ENCODE peak calls at places on chromosomes 1 and 21, in six cellular contexts. One of them, this sample, is unnamed.

GRCh38 chr1:184457500-184457899 is 70.7 kb downstream of the C1orf21 start:
- DNase-seq in fibroblast of mammary gland: no peak
- DNase-seq in astrocyte of the cerebellum: no peak
- DNase-seq in astrocyte: no peak
- DNase-seq in fibroblast of lung: no peak
- DNase-seq in kidney epithelial cell: no peak
- DNase-seq in this sample: peak; percentile 3

GRCh38 chr1:203643213-203644045 is 16.8 kb downstream of the ATP2B4 start:
- DNase-seq in fibroblast of mammary gland: peak; percentile 86
- DNase-seq in astrocyte of the cerebellum: no peak
- DNase-seq in astrocyte: peak; percentile 80
- DNase-seq in fibroblast of lung: peak; percentile 86
- DNase-seq in kidney epithelial cell: no peak
- DNase-seq in this sample: no peak

GRCh38 chr21:26756491-26757159 is 88.6 kb downstream of the ADAMTS1 start:
- DNase-seq in fibroblast of mammary gland: peak; percentile 40
- DNase-seq in astrocyte of the cerebellum: peak; percentile 49
- DNase-seq in astrocyte: peak; percentile 72
- DNase-seq in fibroblast of lung: peak; percentile 81
- DNase-seq in kidney epithelial cell: peak; percentile 80
- DNase-seq in this sample: peak; percentile 84

GRCh38 chr1:8184301-8184700 is 133.6 kb upstream of the SLC45A1 start:
- DNase-seq in fibroblast of mammary gland: no peak
- DNase-seq in astrocyte of the cerebellum: no peak
- DNase-seq in astrocyte: no peak
- DNase-seq in fibroblast of lung: no peak
- DNase-seq in kidney epithelial cell: no peak
- DNase-seq in this sample: no peak

GRCh38 chr1:53585116-53585515 is 125.9 kb downstream of the DMRTB1 start:
- DNase-seq in fibroblast of mammary gland: peak; percentile 17
- DNase-seq in astrocyte of the cerebellum: no peak
- DNase-seq in astrocyte: peak; percentile 20
- DNase-seq in fibroblast of lung: peak; percentile 32
- DNase-seq in kidney epithelial cell: no peak
- DNase-seq in this sample: no peak

GRCh38 chr1:241918879-241919278 is 38.7 kb upstream of the BECN2 start:
- DNase-seq in fibroblast of mammary gland: peak; percentile 92
- DNase-seq in astrocyte of the cerebellum: peak; percentile 16
- DNase-seq in astrocyte: peak; percentile 47
- DNase-seq in fibroblast of lung: peak; percentile 57
- DNase-seq in kidney epithelial cell: no peak
- DNase-seq in this sample: peak; percentile 24

GRCh38 chr21:24275613-24276012 is 1331.7 kb downstream of the MRPL39 start:
- DNase-seq in fibroblast of mammary gland: no peak
- DNase-seq in astrocyte of the cerebellum: no peak
- DNase-seq in astrocyte: no peak
- DNase-seq in fibroblast of lung: no peak
- DNase-seq in kidney epithelial cell: no peak
- DNase-seq in this sample: no peak

GRCh38 chr1:227632325-227632724 is 69.0 kb downstream of the ZNF678 start:
- DNase-seq in fibroblast of mammary gland: no peak
- DNase-seq in astrocyte of the cerebellum: no peak
- DNase-seq in astrocyte: no peak
- DNase-seq in fibroblast of lung: no peak
- DNase-seq in kidney epithelial cell: no peak
- DNase-seq in this sample: no peak

GRCh38 chr1:18608534-18608933 is 22.1 kb upstream of the PAX7 start:
- DNase-seq in fibroblast of mammary gland: no peak
- DNase-seq in astrocyte of the cerebellum: no peak
- DNase-seq in astrocyte: no peak
- DNase-seq in fibroblast of lung: no peak
- DNase-seq in kidney epithelial cell: no peak
- DNase-seq in this sample: no peak

GRCh38 chr1:17117451-17118265 is 1.6 kb downstream of the PADI2 start:
- DNase-seq in fibroblast of mammary gland: no peak
- DNase-seq in astrocyte of the cerebellum: no peak
- DNase-seq in astrocyte: no peak
- DNase-seq in fibroblast of lung: no peak
- DNase-seq in kidney epithelial cell: no peak
- DNase-seq in this sample: no peak

GRCh38 chr1:40032240-40032891 is 8.2 kb upstream of the CAP1 start:
- DNase-seq in fibroblast of mammary gland: peak; percentile 75
- DNase-seq in astrocyte of the cerebellum: peak; percentile 46
- DNase-seq in astrocyte: peak; percentile 58
- DNase-seq in fibroblast of lung: peak; percentile 67
- DNase-seq in kidney epithelial cell: no peak
- DNase-seq in this sample: no peak

GRCh38 chr1:46510341-46510997 is 20.8 kb downstream of the DMBX1 start:
- DNase-seq in fibroblast of mammary gland: no peak
- DNase-seq in astrocyte of the cerebellum: no peak
- DNase-seq in astrocyte: no peak
- DNase-seq in fibroblast of lung: no peak
- DNase-seq in kidney epithelial cell: no peak
- DNase-seq in this sample: no peak

GRCh38 chr1:111832521-111833155 is 76.9 kb downstream of the DDX20 start:
- DNase-seq in fibroblast of mammary gland: no peak
- DNase-seq in astrocyte of the cerebellum: no peak
- DNase-seq in astrocyte: no peak
- DNase-seq in fibroblast of lung: no peak
- DNase-seq in kidney epithelial cell: no peak
- DNase-seq in this sample: no peak

GRCh38 chr21:29610960-29611359 is 312.2 kb downstream of the BACH1 start:
- DNase-seq in fibroblast of mammary gland: peak; percentile 76
- DNase-seq in astrocyte of the cerebellum: no peak
- DNase-seq in astrocyte: no peak
- DNase-seq in fibroblast of lung: no peak
- DNase-seq in kidney epithelial cell: no peak
- DNase-seq in this sample: no peak

GRCh38 chr1:32077451-32077850 is 4.7 kb downstream of the TMEM39B start:
- DNase-seq in fibroblast of mammary gland: no peak
- DNase-seq in astrocyte of the cerebellum: no peak
- DNase-seq in astrocyte: no peak
- DNase-seq in fibroblast of lung: no peak
- DNase-seq in kidney epithelial cell: no peak
- DNase-seq in this sample: no peak

GRCh38 chr1:1021010-1021845 is 1.3 kb downstream of the AGRN start:
- DNase-seq in fibroblast of mammary gland: peak; percentile 56
- DNase-seq in astrocyte of the cerebellum: no peak
- DNase-seq in astrocyte: peak; percentile 73
- DNase-seq in fibroblast of lung: peak; percentile 84
- DNase-seq in kidney epithelial cell: no peak
- DNase-seq in this sample: no peak

GRCh38 chr1:32768110-32768857 is 48.9 kb downstream of the YARS1 start:
- DNase-seq in fibroblast of mammary gland: no peak
- DNase-seq in astrocyte of the cerebellum: no peak
- DNase-seq in astrocyte: no peak
- DNase-seq in fibroblast of lung: no peak
- DNase-seq in kidney epithelial cell: no peak
- DNase-seq in this sample: no peak

GRCh38 chr1:117396636-117397035 is 29.4 kb downstream of the MAN1A2 start:
- DNase-seq in fibroblast of mammary gland: no peak
- DNase-seq in astrocyte of the cerebellum: no peak
- DNase-seq in astrocyte: no peak
- DNase-seq in fibroblast of lung: no peak
- DNase-seq in kidney epithelial cell: no peak
- DNase-seq in this sample: no peak

GRCh38 chr1:118201524-118201923 is 16.5 kb upstream of the SPAG17 start:
- DNase-seq in fibroblast of mammary gland: no peak
- DNase-seq in astrocyte of the cerebellum: no peak
- DNase-seq in astrocyte: no peak
- DNase-seq in fibroblast of lung: no peak
- DNase-seq in kidney epithelial cell: no peak
- DNase-seq in this sample: no peak

GRCh38 chr1:214404154-214404553 is 123.2 kb downstream of the SMYD2 start:
- DNase-seq in fibroblast of mammary gland: peak; percentile 52
- DNase-seq in astrocyte of the cerebellum: peak; percentile 66
- DNase-seq in astrocyte: peak; percentile 91
- DNase-seq in fibroblast of lung: peak; percentile 93
- DNase-seq in kidney epithelial cell: peak; percentile 80
- DNase-seq in this sample: no peak

GRCh38 chr1:204634260-204634910 is 51.2 kb downstream of the LRRN2 start:
- DNase-seq in fibroblast of mammary gland: no peak
- DNase-seq in astrocyte of the cerebellum: no peak
- DNase-seq in astrocyte: no peak
- DNase-seq in fibroblast of lung: no peak
- DNase-seq in kidney epithelial cell: no peak
- DNase-seq in this sample: no peak

GRCh38 chr21:46604975-46605758 is at the start of gene S100B:
- DNase-seq in fibroblast of mammary gland: no peak
- DNase-seq in astrocyte of the cerebellum: no peak
- DNase-seq in astrocyte: no peak
- DNase-seq in fibroblast of lung: peak; percentile 26
- DNase-seq in kidney epithelial cell: no peak
- DNase-seq in this sample: no peak

GRCh38 chr1:228898582-228898992 is 163.3 kb downstream of the RHOU start:
- DNase-seq in fibroblast of mammary gland: no peak
- DNase-seq in astrocyte of the cerebellum: no peak
- DNase-seq in astrocyte: no peak
- DNase-seq in fibroblast of lung: no peak
- DNase-seq in kidney epithelial cell: no peak
- DNase-seq in this sample: no peak

GRCh38 chr1:25873120-25873519 is 2.4 kb downstream of the PAQR7 start:
- DNase-seq in fibroblast of mammary gland: no peak
- DNase-seq in astrocyte of the cerebellum: no peak
- DNase-seq in astrocyte: no peak
- DNase-seq in fibroblast of lung: no peak
- DNase-seq in kidney epithelial cell: no peak
- DNase-seq in this sample: no peak

GRCh38 chr1:158527190-158527815 is 26.9 kb downstream of the OR6Y1 start:
- DNase-seq in fibroblast of mammary gland: peak; percentile 48
- DNase-seq in astrocyte of the cerebellum: no peak
- DNase-seq in astrocyte: peak; percentile 6
- DNase-seq in fibroblast of lung: peak; percentile 17
- DNase-seq in kidney epithelial cell: no peak
- DNase-seq in this sample: no peak

GRCh38 chr1:151512326-151512725 is 1.1 kb downstream of the CGN start:
- DNase-seq in fibroblast of mammary gland: no peak
- DNase-seq in astrocyte of the cerebellum: no peak
- DNase-seq in astrocyte: no peak
- DNase-seq in fibroblast of lung: no peak
- DNase-seq in kidney epithelial cell: no peak
- DNase-seq in this sample: no peak

GRCh38 chr1:119667176-119667575 is 19.1 kb upstream of the ZNF697 start:
- DNase-seq in fibroblast of mammary gland: no peak
- DNase-seq in astrocyte of the cerebellum: no peak
- DNase-seq in astrocyte: no peak
- DNase-seq in fibroblast of lung: no peak
- DNase-seq in kidney epithelial cell: no peak
- DNase-seq in this sample: no peak

GRCh38 chr1:39128959-39129358 is 75.5 kb upstream of the MACF1 start:
- DNase-seq in fibroblast of mammary gland: no peak
- DNase-seq in astrocyte of the cerebellum: no peak
- DNase-seq in astrocyte: no peak
- DNase-seq in fibroblast of lung: no peak
- DNase-seq in kidney epithelial cell: no peak
- DNase-seq in this sample: no peak

GRCh38 chr1:110477041-110477440 is 26.1 kb downstream of the PROK1 start:
- DNase-seq in fibroblast of mammary gland: peak; percentile 77
- DNase-seq in astrocyte of the cerebellum: no peak
- DNase-seq in astrocyte: peak; percentile 76
- DNase-seq in fibroblast of lung: peak; percentile 79
- DNase-seq in kidney epithelial cell: peak; percentile 48
- DNase-seq in this sample: no peak

GRCh38 chr21:22174746-22175145 is 1176.5 kb downstream of the NCAM2 start:
- DNase-seq in fibroblast of mammary gland: no peak
- DNase-seq in astrocyte of the cerebellum: no peak
- DNase-seq in astrocyte: no peak
- DNase-seq in fibroblast of lung: no peak
- DNase-seq in kidney epithelial cell: no peak
- DNase-seq in this sample: no peak
- H3K4me3 ChIP-seq in fibroblast of mammary gland: no peak overlapping the region
- H3K4me3 ChIP-seq in astrocyte of the cerebellum: no peak overlapping the region
- H3K4me3 ChIP-seq in astrocyte: no peak overlapping the region
- H3K4me3 ChIP-seq in fibroblast of lung: no peak overlapping the region
- H3K4me3 ChIP-seq in kidney epithelial cell: no peak overlapping the region
- H3K4me3 ChIP-seq in this sample: no peak overlapping the region

DNA sequence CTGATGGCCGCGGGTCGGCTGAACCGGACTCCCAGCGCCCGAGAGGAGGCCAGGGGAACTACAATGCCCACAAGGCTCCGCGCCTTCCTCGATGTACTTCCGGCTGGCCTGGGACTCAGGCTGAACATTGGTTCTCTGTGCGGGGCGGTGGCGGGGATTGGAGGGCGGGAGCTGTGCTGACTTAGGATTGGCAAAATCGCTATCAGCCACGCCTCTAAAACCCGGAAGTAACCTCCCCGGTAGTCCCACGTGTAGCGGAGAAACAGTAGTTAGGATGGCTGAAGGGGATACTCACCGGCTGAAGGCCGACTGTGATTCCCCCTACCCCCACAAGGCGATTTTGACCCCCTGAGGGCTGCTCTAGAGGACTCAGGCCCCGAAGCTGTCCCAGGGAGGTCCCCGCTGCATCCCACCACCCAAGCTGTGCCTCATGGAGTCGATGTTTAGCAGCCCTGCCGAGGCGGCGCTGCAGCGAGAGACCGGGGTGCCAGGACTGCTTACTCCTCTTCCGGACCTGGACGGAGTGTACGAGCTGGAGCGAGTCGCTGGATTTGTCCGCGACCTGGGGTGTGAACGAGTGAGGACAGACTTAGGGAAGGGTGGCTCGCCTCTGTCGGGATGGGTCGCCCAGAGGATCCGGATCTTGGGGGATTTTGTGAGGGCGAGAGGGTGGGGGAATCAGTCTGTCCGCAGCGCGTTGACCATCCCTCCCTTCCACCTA is at the start of gene DPH2:
- DNase-seq in fibroblast of mammary gland: peak; percentile 96
- DNase-seq in astrocyte of the cerebellum: peak; percentile 93
- DNase-seq in astrocyte: peak; percentile 92
- DNase-seq in fibroblast of lung: peak; percentile 97
- DNase-seq in kidney epithelial cell: peak; percentile 95
- DNase-seq in this sample: peak; percentile 78
- TF ChIP-seq CTCF in fibroblast of mammary gland: no peak
- TF ChIP-seq CTCF in astrocyte of the cerebellum: peak; percentile 14
- TF ChIP-seq CTCF in astrocyte: no peak
- TF ChIP-seq CTCF in fibroblast of lung: no peak
- TF ChIP-seq CTCF in kidney epithelial cell: no peak
- TF ChIP-seq CTCF in this sample: no peak

GRCh38 chr1:101247404-101248287 is 10.8 kb downstream of the S1PR1 start:
- DNase-seq in fibroblast of mammary gland: no peak
- DNase-seq in astrocyte of the cerebellum: no peak
- DNase-seq in astrocyte: no peak
- DNase-seq in fibroblast of lung: no peak
- DNase-seq in kidney epithelial cell: no peak
- DNase-seq in this sample: no peak
- H3K4me3 ChIP-seq in fibroblast of mammary gland: no peak overlapping the region
- H3K4me3 ChIP-seq in astrocyte of the cerebellum: no peak overlapping the region
- H3K4me3 ChIP-seq in astrocyte: no peak overlapping the region
- H3K4me3 ChIP-seq in fibroblast of lung: no peak overlapping the region
- H3K4me3 ChIP-seq in kidney epithelial cell: no peak overlapping the region
- H3K4me3 ChIP-seq in this sample: no peak overlapping the region

DNA sequence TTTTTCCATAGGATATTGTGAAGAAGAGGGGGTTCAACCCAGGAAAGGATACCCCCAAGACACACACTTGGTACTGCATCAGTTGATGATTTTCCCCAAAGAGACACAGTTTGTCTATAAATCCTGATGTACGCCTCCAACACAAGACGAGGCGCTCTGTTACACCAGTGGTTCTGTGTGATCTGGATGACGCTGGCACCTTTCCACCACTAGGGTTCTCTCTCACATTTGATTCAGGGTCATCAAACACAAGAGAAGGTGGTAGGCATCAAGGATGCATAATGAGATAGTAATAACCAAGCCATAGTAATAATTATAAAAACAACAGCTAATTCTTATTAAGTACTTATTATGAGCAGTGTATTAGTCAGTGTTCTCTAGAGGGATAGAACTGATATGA is 508.8 kb upstream of the ZP4 start:
- DNase-seq in fibroblast of mammary gland: peak; percentile 0
- DNase-seq in astrocyte of the cerebellum: no peak
- DNase-seq in astrocyte: no peak
- DNase-seq in fibroblast of lung: no peak
- DNase-seq in kidney epithelial cell: no peak
- DNase-seq in this sample: no peak
- TF ChIP-seq CTCF in fibroblast of mammary gland: no peak
- TF ChIP-seq CTCF in astrocyte of the cerebellum: no peak
- TF ChIP-seq CTCF in astrocyte: no peak
- TF ChIP-seq CTCF in fibroblast of lung: no peak
- TF ChIP-seq CTCF in kidney epithelial cell: peak; percentile 1
- TF ChIP-seq CTCF in this sample: no peak

This sample was measured in AG04449.